ENCODE peak calls at places on chromosome X, in eight cellular contexts. J, P, I, A, Z, D, E and X are unnamed samples.

GRCh38 chrX:19628006-19628575 is 112.8 kb upstream of the MAP3K15 start:
- DNase-seq in J (no peak), P (peak; percentile 52), I (no peak), A (no peak), Z (no peak), D (peak; percentile 16), E (no peak), X (no peak)

GRCh38 chrX:41629539-41629938 is 59.2 kb upstream of the GPR34 start:
- DNase-seq in J (no peak), P (no peak), I (no peak), A (no peak), Z (no peak), D (no peak), E (no peak), X (no peak)

GRCh38 chrX:101385795-101386541 is at the start of gene BTK:
- DNase-seq in J (no peak), P (no peak), I (peak; percentile 46), A (no peak), Z (no peak), D (no peak), E (no peak), X (no peak)

GRCh38 chrX:31909850-31910547 is 838.2 kb upstream of the FTHL17 start:
- DNase-seq in J (no peak), P (no peak), I (no peak), A (no peak), Z (no peak), D (no peak), E (no peak), X (no peak)

GRCh38 chrX:131739823-131740222 is 195.9 kb downstream of the OR13H1 start:
- DNase-seq in J (peak; percentile 4), P (no peak), I (no peak), A (no peak), Z (peak; percentile 9), D (no peak), E (no peak), X (no peak)

GRCh38 chrX:103063918-103064434 is at the start of gene BEX1:
- DNase-seq in J (peak; percentile 67), P (no peak), I (no peak), A (peak; percentile 23), Z (no peak), D (peak; percentile 3), E (peak; percentile 72), X (no peak)

GRCh38 chrX:108224727-108225455 is 133.3 kb downstream of the ATG4A start:
- DNase-seq in J (peak; percentile 66), P (no peak), I (no peak), A (peak; percentile 41), Z (no peak), D (peak; percentile 46), E (no peak), X (peak; percentile 53)

GRCh38 chrX:30364229-30364628 is 55.0 kb upstream of the NR0B1 start:
- DNase-seq in J (no peak), P (no peak), I (no peak), A (no peak), Z (no peak), D (no peak), E (no peak), X (no peak)

GRCh38 chrX:79413009-79413408 is 45.9 kb upstream of the ITM2A start:
- DNase-seq in J (peak; percentile 26), P (no peak), I (no peak), A (peak; percentile 38), Z (no peak), D (peak; percentile 3), E (no peak), X (peak; percentile 31)

DNA sequence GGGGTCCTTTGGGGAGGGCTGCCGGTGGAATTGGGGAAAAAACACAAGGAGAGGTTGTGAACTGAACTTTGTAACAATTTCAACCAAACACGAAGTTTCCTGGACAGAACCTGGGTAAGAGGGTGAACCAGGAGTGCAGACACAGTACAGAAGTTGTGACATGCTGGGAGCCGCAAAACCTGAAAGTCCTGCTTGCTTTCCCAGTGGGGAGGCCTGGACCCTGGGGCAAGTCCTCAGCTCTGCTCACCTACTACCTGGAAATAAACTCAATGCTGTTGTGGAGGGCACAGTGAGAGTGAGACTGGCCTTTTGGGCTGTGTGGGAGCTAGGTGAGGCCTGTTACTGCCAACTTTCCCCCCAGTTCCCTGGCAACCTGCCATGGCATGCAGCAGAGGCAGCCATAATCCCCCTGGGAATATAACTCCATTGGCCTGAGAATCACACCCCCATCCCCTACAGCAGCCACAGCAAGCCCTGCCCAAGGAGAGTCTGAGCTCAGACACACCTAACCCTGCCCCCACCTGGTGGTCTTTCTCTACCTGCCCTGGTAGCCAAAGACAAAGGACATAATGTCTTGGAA is 162.8 kb downstream of the THOC2 start:
- DNase-seq in J (no peak), P (no peak), I (no peak), A (no peak), Z (no peak), D (no peak), E (no peak), X (no peak)
- TF ChIP-seq CTCF in J (no peak), P (no peak), I (no peak), A (no peak), Z (no peak), D (no peak), E (no peak), X (no peak)

DNA sequence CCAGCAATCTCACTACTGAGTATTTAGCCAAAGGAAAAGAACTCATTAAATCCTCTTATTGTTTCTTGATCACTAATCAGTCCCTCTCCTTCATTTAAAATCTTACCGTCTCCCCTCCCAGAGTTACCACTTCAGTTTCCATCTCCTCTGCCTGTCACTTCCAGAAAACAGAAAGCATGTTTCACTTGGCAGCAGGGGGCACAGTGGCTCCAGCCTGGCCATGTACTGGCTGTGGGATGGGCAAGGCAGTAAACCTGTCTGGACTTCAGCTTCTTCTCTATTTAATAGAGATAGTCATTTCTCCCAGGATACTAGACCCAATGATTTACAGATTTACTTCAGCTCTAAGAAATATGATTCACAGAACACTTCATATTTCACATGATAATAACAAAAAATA is 63.2 kb downstream of the CD40LG start:
- DNase-seq in J (peak; percentile 63), P (peak; percentile 27), I (peak; percentile 31), A (peak; percentile 53), Z (no peak), D (peak; percentile 53), E (peak; percentile 67), X (peak; percentile 56)
- TF ChIP-seq CTCF in J (peak; percentile 67), P (peak; percentile 19), I (no peak), A (peak; percentile 54), Z (no peak), D (peak; percentile 54), E (no peak), X (peak; percentile 36)

DNA sequence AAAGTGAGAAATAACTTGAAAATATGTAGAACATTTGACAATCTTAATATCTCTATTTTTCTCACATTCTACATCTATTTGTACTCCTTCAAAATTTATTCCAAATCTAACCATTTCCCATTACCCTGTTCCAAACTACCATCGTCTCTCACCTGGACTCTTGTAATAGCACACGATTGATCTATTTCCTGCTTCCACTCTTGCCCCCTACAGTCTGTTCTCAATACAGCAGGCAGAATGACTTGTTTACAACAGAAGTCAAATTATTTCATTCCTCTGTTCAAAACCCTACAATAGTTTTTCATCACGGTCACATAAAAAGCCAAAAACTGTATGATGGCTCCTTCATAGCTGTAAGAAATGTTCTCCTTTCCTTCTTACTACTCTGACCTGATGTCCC is 21.1 kb upstream of the LUZP4 start:
- DNase-seq in J (peak; percentile 24), P (no peak), I (no peak), A (peak; percentile 4), Z (no peak), D (no peak), E (no peak), X (peak; percentile 9)
- TF ChIP-seq CTCF in J (peak; percentile 51), P (peak; percentile 21), I (no peak), A (peak; percentile 50), Z (no peak), D (peak; percentile 38), E (no peak), X (no peak)

DNA sequence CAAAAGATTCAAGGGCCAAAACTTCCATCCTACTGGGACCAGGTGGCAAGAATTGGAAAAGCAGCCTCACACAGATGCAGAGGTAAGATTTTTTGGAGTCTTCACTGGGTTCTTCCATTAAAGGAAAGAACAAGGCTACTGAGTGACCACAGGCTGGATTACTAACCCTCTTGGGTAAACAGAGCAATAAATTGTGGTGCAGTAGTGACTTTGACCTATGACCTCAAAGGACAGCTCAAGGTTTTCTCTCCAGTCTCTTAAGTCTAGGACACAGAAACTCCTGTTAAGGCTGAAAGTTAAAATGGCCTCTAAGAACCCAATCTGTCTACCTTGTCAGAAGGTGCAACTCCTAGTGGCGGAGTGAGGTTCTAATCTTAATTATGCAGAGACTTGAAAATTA is 464.9 kb downstream of the SMARCA1 start:
- DNase-seq in J (no peak), P (no peak), I (no peak), A (no peak), Z (no peak), D (no peak), E (no peak), X (no peak)
- TF ChIP-seq CTCF in J (no peak), P (no peak), I (no peak), A (no peak), Z (no peak), D (no peak), E (no peak), X (no peak)

GRCh38 chrX:13734278-13735172 is at the start of the genes OFD1 and TRAPPC2:
- DNase-seq in J (peak; percentile 95), P (peak; percentile 96), I (peak; percentile 96), A (peak; percentile 95), Z (peak; percentile 98), D (peak; percentile 97), E (peak; percentile 96), X (peak; percentile 97)
- TF ChIP-seq CTCF in J (no peak), P (no peak), I (no peak), A (no peak), Z (no peak), D (no peak), E (no peak), X (no peak)

DNA sequence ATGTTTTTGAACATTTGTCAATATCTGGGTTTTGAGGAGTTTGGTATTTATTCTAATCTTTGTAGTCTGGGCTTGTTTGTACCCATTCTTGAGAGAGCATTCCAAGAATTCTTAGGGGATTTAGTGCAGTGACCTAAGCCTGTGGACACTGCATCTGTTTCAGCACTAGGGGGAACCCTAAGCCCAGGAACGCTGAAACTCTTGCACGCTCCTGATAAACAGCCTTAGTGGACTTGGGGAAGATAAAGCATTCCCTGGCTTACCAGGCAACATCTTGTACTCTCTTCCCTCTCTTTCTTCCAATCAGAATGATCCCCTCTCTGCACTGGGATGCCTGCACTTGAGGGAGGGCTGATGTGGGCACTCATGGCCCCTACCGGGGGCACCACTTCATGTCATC is 654.9 kb upstream of the HTR2C start:
- DNase-seq in J (peak; percentile 25), P (peak; percentile 29), I (peak; percentile 29), A (peak; percentile 53), Z (no peak), D (peak; percentile 19), E (no peak), X (peak; percentile 74)
- TF ChIP-seq CTCF in J (peak; percentile 29), P (peak; percentile 54), I (peak; percentile 41), A (peak; percentile 68), Z (no peak), D (peak; percentile 55), E (no peak), X (peak; percentile 85)